ENCODE peak calls at places on chromosomes 16 and 17, in five cellular contexts. S is A549; G is lower leg skin; F is CD4-positive, alpha-beta memory T cell; W is iris pigment epithelial cell. P is an unnamed sample.

GRCh38 chr17:9050801-9051401 is 29.6 kb downstream of the NTN1 start:
- DNase-seq in S (peak), G (no peak), F (no peak), W (no peak), P (no peak)

GRCh38 chr16:84881702-84882521 is 62.1 kb downstream of the CRISPLD2 start:
- DNase-seq in S (peak), G (no peak), F (no peak), W (peak), P (no peak)

GRCh38 chr17:54899721-54900456 is 763 bp upstream of the TOM1L1 start:
- DNase-seq in S (no peak), G (no peak), F (no peak), W (no peak), P (no peak)

GRCh38 chr17:28908640-28909098 is 5.8 kb upstream of the DHRS13 start:
- DNase-seq in S (no peak), G (peak), F (no peak), W (peak), P (no peak)

GRCh38 chr16:48542966-48543365 is 67.0 kb downstream of the N4BP1 start:
- DNase-seq in S (no peak), G (no peak), F (no peak), W (no peak), P (no peak)

GRCh38 chr17:35449371-35449931 is 885 bp upstream of the SLFN13 start:
- DNase-seq in S (no peak), G (no peak), F (no peak), W (peak), P (no peak)

GRCh38 chr16:85583491-85584181 is 29.5 kb upstream of the GSE1 start:
- DNase-seq in S (no peak), G (no peak), F (no peak), W (peak), P (no peak)

GRCh38 chr17:59814685-59815084 is 78.1 kb downstream of the TUBD1 start:
- DNase-seq in S (no peak), G (no peak), F (no peak), W (peak), P (no peak)

GRCh38 chr16:67562526-67562917 is at the start of gene CTCF:
- DNase-seq in S (peak), G (peak), F (no peak), W (peak), P (no peak)

GRCh38 chr17:49210158-49211029 is at the start of the genes ABI3 and GNGT2:
- DNase-seq in S (no peak), G (no peak), F (peak), W (no peak), P (peak)

GRCh38 chr16:54957403-54957802 is 26.7 kb downstream of the IRX5 start:
- DNase-seq in S (peak), G (no peak), F (no peak), W (peak), P (no peak)

GRCh38 chr17:61279476-61280145 is 120.0 kb upstream of the TBX2 start:
- DNase-seq in S (no peak), G (no peak), F (no peak), W (no peak), P (no peak)

GRCh38 chr16:10929853-10930754 is 12.2 kb downstream of the DEXI start:
- DNase-seq in S (no peak), G (no peak), F (no peak), W (no peak), P (no peak)

GRCh38 chr16:1775846-1776671 is 3.1 kb upstream of the MRPS34 start:
- DNase-seq in S (no peak), G (no peak), F (no peak), W (no peak), P (no peak)

GRCh38 chr16:50835358-50836060 is 93.6 kb downstream of the CYLD start:
- DNase-seq in S (no peak), G (no peak), F (no peak), W (no peak), P (no peak)